ENCODE peak calls at places on chromosomes 6 and 20, in five cellular contexts. C is activated naive CD8-positive, alpha-beta T cell treated with anti-CD3 and anti-CD28 coated beads, Interleukin-2, amount 50 U/mL, for 24 hours; U is hypothalamus; E is Daoy; H is H54. D is an unnamed sample.

GRCh38 chr6:145096846-145097245 is 638.5 kb downstream of the EPM2A start:
- DNase-seq in C (no peak), U (no peak), E (no peak), H (no peak), D (no peak)

GRCh38 chr20:31606928-31607639 is 2.0 kb downstream of the ID1 start:
- DNase-seq in C (no peak), U (no peak), E (peak), H (peak), D (no peak)

GRCh38 chr6:4891171-4891570 is 112.7 kb downstream of the RPP40 start:
- DNase-seq in C (no peak), U (no peak), E (no peak), H (no peak), D (no peak)

GRCh38 chr20:57593134-57593886 is 26.9 kb downstream of the ZBP1 start:
- DNase-seq in C (no peak), U (no peak), E (no peak), H (no peak), D (no peak)

GRCh38 chr6:170112583-170112860 is 178.4 kb downstream of the DLL1 start:
- DNase-seq in C (no peak), U (no peak), E (no peak), H (no peak), D (no peak)

GRCh38 chr6:147207851-147208754 is 3.9 kb downstream of the STXBP5 start:
- DNase-seq in C (no peak), U (no peak), E (no peak), H (no peak), D (no peak)

GRCh38 chr20:1301031-1301529 is 27.9 kb downstream of the SDCBP2 start:
- DNase-seq in C (peak), U (no peak), E (peak), H (peak), D (no peak)

GRCh38 chr6:110654096-110654820 is 161.0 kb downstream of the CDK19 start:
- DNase-seq in C (no peak), U (no peak), E (no peak), H (no peak), D (no peak)

GRCh38 chr6:170029416-170030283 is 261.2 kb downstream of the DLL1 start:
- DNase-seq in C (no peak), U (no peak), E (no peak), H (no peak), D (no peak)

GRCh38 chr6:17212541-17213371 is 68.4 kb upstream of the RBM24 start:
- DNase-seq in C (no peak), U (no peak), E (no peak), H (no peak), D (peak)

GRCh38 chr6:159720708-159721107 is 6.6 kb upstream of the WTAP start:
- DNase-seq in C (peak), U (no peak), E (peak), H (no peak), D (no peak)

GRCh38 chr6:34149831-34150400 is 4.0 kb upstream of the GRM4 start:
- DNase-seq in C (no peak), U (no peak), E (no peak), H (no peak), D (no peak)

GRCh38 chr6:125670586-125670985 is 78.8 kb upstream of the HEY2 start:
- DNase-seq in C (no peak), U (no peak), E (peak), H (no peak), D (no peak)

GRCh38 chr6:132084811-132085509 is 133.8 kb upstream of the CCN2 start:
- DNase-seq in C (no peak), U (no peak), E (peak), H (no peak), D (no peak)

GRCh38 chr6:53796791-53797190 is 2.0 kb downstream of the LRRC1 start:
- DNase-seq in C (no peak), U (no peak), E (no peak), H (no peak), D (no peak)

GRCh38 chr6:133241901-133242760 is 974 bp downstream of the EYA4 start:
- DNase-seq in C (no peak), U (no peak), E (peak), H (no peak), D (peak)

GRCh38 chr20:47293524-47294157 is 62.9 kb downstream of the ZMYND8 start:
- DNase-seq in C (no peak), U (no peak), E (no peak), H (no peak), D (no peak)

GRCh38 chr6:42449917-42450313 is 1.8 kb downstream of the TRERF1 start:
- DNase-seq in C (no peak), U (no peak), E (no peak), H (no peak), D (no peak)

GRCh38 chr6:46882622-46883021 is 39.1 kb downstream of the ADGRF5 start:
- DNase-seq in C (no peak), U (no peak), E (no peak), H (no peak), D (no peak)

GRCh38 chr6:112503210-112503609 is 156.1 kb downstream of the RFPL4B start:
- DNase-seq in C (no peak), U (no peak), E (no peak), H (no peak), D (peak)

GRCh38 chr20:57439432-57439831 is 48.2 kb downstream of the RBM38 start:
- DNase-seq in C (no peak), U (no peak), E (peak), H (peak), D (no peak)

GRCh38 chr20:46985241-46985640 is 90.6 kb downstream of the EYA2 start:
- DNase-seq in C (no peak), U (no peak), E (no peak), H (no peak), D (no peak)

GRCh38 chr20:24952376-24953203 is 3.5 kb downstream of the CST7 start:
- DNase-seq in C (no peak), U (no peak), E (no peak), H (no peak), D (no peak)

GRCh38 chr6:99232003-99232402 is 117.5 kb downstream of the FAXC start:
- DNase-seq in C (no peak), U (no peak), E (no peak), H (no peak), D (no peak)

GRCh38 chr6:34709386-34709785 is 12.8 kb upstream of the ILRUN start:
- DNase-seq in C (no peak), U (no peak), E (peak), H (no peak), D (no peak)

GRCh38 chr20:55676097-55676496 is 329.2 kb downstream of the CBLN4 start:
- DNase-seq in C (no peak), U (no peak), E (no peak), H (no peak), D (no peak)

GRCh38 chr6:112007254-112007653 is 46.6 kb upstream of the CCN6 start:
- DNase-seq in C (no peak), U (no peak), E (no peak), H (no peak), D (no peak)

GRCh38 chr6:92767101-92767500 is 652.3 kb downstream of the EPHA7 start:
- DNase-seq in C (no peak), U (no peak), E (no peak), H (no peak), D (no peak)

GRCh38 chr6:30889921-30890645 is 5.8 kb downstream of the DDR1 start:
- DNase-seq in C (no peak), U (peak), E (no peak), H (no peak), D (no peak)

GRCh38 chr6:37303891-37304503 is 46.1 kb upstream of the TMEM217 start:
- DNase-seq in C (no peak), U (no peak), E (no peak), H (peak), D (peak)

GRCh38 chr6:122220254-122220653 is 179.2 kb upstream of the HSF2 start:
- DNase-seq in C (no peak), U (no peak), E (no peak), H (no peak), D (no peak)

GRCh38 chr6:135537782-135538301 is 40.3 kb upstream of the AHI1 start:
- DNase-seq in C (peak), U (no peak), E (peak), H (no peak), D (no peak)

GRCh38 chr6:63649847-63650265 is 14.3 kb downstream of the PHF3 start:
- DNase-seq in C (no peak), U (no peak), E (no peak), H (no peak), D (no peak)

D was measured in neural crest cell.